ENCODE peak calls at places on chromosomes 13 and 19, in ten cellular contexts. X is ELR; S is T-helper 2 cell treated with Interferon-gamma antibody and Interleukin-4, amounts not matched to agents 5 μg/mL and 100 μg/mL, for 36 hours; U is activated B cell treated with CpG ODN at 0.5 μM for 24 hours; C is fibroblast of lung; I is MCF 10A; Z is nucleus accumbens; E is iris pigment epithelial cell; H is kidney glomerular epithelial cell; N is activated gamma-delta T cell treated with anti-CD3 and anti-CD28 coated beads, Interleukin-2, amount 50 U/mL, for 16 hours. G is an unnamed sample.

GRCh38 chr13:95553614-95554385 is 1.3 kb downstream of the CLDN10 start:
- DNase-seq in X (no peak), S (no peak), U (no peak), C (no peak), I (no peak), Z (no peak), E (no peak), H (no peak), N (no peak), G (no peak)

GRCh38 chr13:32553720-32554119 is 15.1 kb upstream of the N4BP2L2 start:
- DNase-seq in X (no peak), S (no peak), U (no peak), C (no peak), I (no peak), Z (no peak), E (no peak), H (no peak), N (no peak), G (no peak)

GRCh38 chr13:93450761-93451160 is 224.2 kb downstream of the GPC6 start:
- DNase-seq in X (no peak), S (no peak), U (no peak), C (no peak), I (no peak), Z (no peak), E (no peak), H (no peak), N (no peak), G (no peak)

GRCh38 chr19:29772696-29773095 is 39.1 kb upstream of the CCNE1 start:
- DNase-seq in X (no peak), S (no peak), U (no peak), C (no peak), I (no peak), Z (no peak), E (no peak), H (no peak), N (no peak), G (no peak)

GRCh38 chr19:13689050-13689449 is 75.3 kb upstream of the MRI1 start:
- DNase-seq in X (peak), S (no peak), U (no peak), C (peak), I (peak), Z (no peak), E (peak), H (no peak), N (no peak), G (peak)

GRCh38 chr19:49443366-49444099 is 2.2 kb upstream of the SLC17A7 start:
- DNase-seq in X (peak), S (peak), U (peak), C (peak), I (peak), Z (peak), E (peak), H (peak), N (peak), G (peak)

GRCh38 chr13:43963726-43964125 is 84.0 kb downstream of the LACC1 start:
- DNase-seq in X (peak), S (no peak), U (no peak), C (no peak), I (peak), Z (no peak), E (no peak), H (no peak), N (no peak), G (no peak)

GRCh38 chr13:98372886-98373285 is 195.8 kb upstream of the RNF113B start:
- DNase-seq in X (no peak), S (no peak), U (no peak), C (peak), I (no peak), Z (no peak), E (peak), H (peak), N (no peak), G (no peak)

GRCh38 chr13:29577135-29578051 is 18.1 kb downstream of the SLC7A1 start:
- DNase-seq in X (no peak), S (no peak), U (no peak), C (no peak), I (no peak), Z (no peak), E (peak), H (no peak), N (no peak), G (no peak)

GRCh38 chr19:29845576-29846176 is 33.9 kb downstream of the CCNE1 start:
- DNase-seq in X (peak), S (peak), U (no peak), C (peak), I (peak), Z (no peak), E (peak), H (no peak), N (no peak), G (no peak)

GRCh38 chr13:39516140-39516539 is 86.9 kb downstream of the LHFPL6 start:
- DNase-seq in X (no peak), S (no peak), U (no peak), C (peak), I (no peak), Z (peak), E (no peak), H (peak), N (no peak), G (no peak)

GRCh38 chr19:50378169-50378862 is 2.1 kb downstream of the NR1H2 start:
- DNase-seq in X (no peak), S (no peak), U (no peak), C (no peak), I (no peak), Z (no peak), E (no peak), H (no peak), N (no peak), G (no peak)

GRCh38 chr13:93529961-93530360 is 303.4 kb downstream of the GPC6 start:
- DNase-seq in X (no peak), S (no peak), U (no peak), C (no peak), I (peak), Z (no peak), E (peak), H (no peak), N (no peak), G (no peak)

GRCh38 chr19:10086032-10086903 is at the start of gene SHFL:
- DNase-seq in X (peak), S (peak), U (peak), C (peak), I (peak), Z (peak), E (peak), H (peak), N (peak), G (peak)

GRCh38 chr13:42740753-42741152 is 40.6 kb upstream of the FAM216B start:
- DNase-seq in X (peak), S (no peak), U (no peak), C (no peak), I (peak), Z (no peak), E (peak), H (no peak), N (no peak), G (peak)

GRCh38 chr13:97454699-97455098 is 20.7 kb downstream of the RAP2A start:
- DNase-seq in X (no peak), S (no peak), U (no peak), C (no peak), I (no peak), Z (no peak), E (no peak), H (no peak), N (no peak), G (no peak)

GRCh38 chr13:60135344-60135743 is 28.4 kb downstream of the DIAPH3 start:
- DNase-seq in X (no peak), S (no peak), U (no peak), C (no peak), I (no peak), Z (no peak), E (no peak), H (no peak), N (no peak), G (no peak)

GRCh38 chr19:54523403-54523802 is 20.8 kb downstream of the LAIR2 start:
- DNase-seq in X (peak), S (peak), U (no peak), C (peak), I (peak), Z (no peak), E (peak), H (no peak), N (no peak), G (no peak)

GRCh38 chr13:113982296-113982661 is 8.4 kb upstream of the C13orf46 start:
- DNase-seq in X (no peak), S (no peak), U (no peak), C (no peak), I (no peak), Z (no peak), E (no peak), H (no peak), N (no peak), G (no peak)

GRCh38 chr19:51439021-51439465 is 19.2 kb downstream of the SIGLEC8 start:
- DNase-seq in X (peak), S (peak), U (no peak), C (no peak), I (peak), Z (no peak), E (peak), H (no peak), N (no peak), G (peak)

G was measured in Calu3.